ENCODE peak calls at places on chromosome 16, in six cellular contexts. One of them, this sample, is unnamed.

GRCh38 chr16:2777231-2777902 is at the start of gene ELOB:
- DNase-seq in SK-N-SH: peak; percentile 99
- DNase-seq in GM12878: no peak
- DNase-seq in H1: no peak
- DNase-seq in GM12891: peak; percentile 98
- DNase-seq in K562: peak; percentile 95
- DNase-seq in this sample: peak; percentile 97

GRCh38 chr16:30371248-30371816 is 1.0 kb upstream of the TBC1D10B start:
- DNase-seq in SK-N-SH: no peak
- DNase-seq in GM12878: no peak
- DNase-seq in H1: no peak
- DNase-seq in GM12891: no peak
- DNase-seq in K562: no peak
- DNase-seq in this sample: no peak

GRCh38 chr16:30741461-30741914 is 6.7 kb upstream of the PHKG2 start:
- DNase-seq in SK-N-SH: no peak
- DNase-seq in GM12878: no peak
- DNase-seq in H1: no peak
- DNase-seq in GM12891: no peak
- DNase-seq in K562: no peak
- DNase-seq in this sample: no peak

GRCh38 chr16:64159986-64160385 is 961.9 kb downstream of the CDH11 start:
- DNase-seq in SK-N-SH: no peak
- DNase-seq in GM12878: no peak
- DNase-seq in H1: no peak
- DNase-seq in GM12891: no peak
- DNase-seq in K562: no peak
- DNase-seq in this sample: no peak

GRCh38 chr16:57299009-57299718 is 14.7 kb upstream of the PLLP start:
- DNase-seq in SK-N-SH: peak; percentile 69
- DNase-seq in GM12878: no peak
- DNase-seq in H1: no peak
- DNase-seq in GM12891: no peak
- DNase-seq in K562: peak; percentile 44
- DNase-seq in this sample: no peak

GRCh38 chr16:70703041-70703834 is 17.4 kb upstream of the MTSS2 start:
- DNase-seq in SK-N-SH: peak; percentile 88
- DNase-seq in GM12878: no peak
- DNase-seq in H1: no peak
- DNase-seq in GM12891: no peak
- DNase-seq in K562: peak; percentile 50
- DNase-seq in this sample: no peak

GRCh38 chr16:89599451-89599858 is 14.0 kb upstream of the DPEP1 start:
- DNase-seq in SK-N-SH: peak; percentile 65
- DNase-seq in GM12878: no peak
- DNase-seq in H1: peak; percentile 61
- DNase-seq in GM12891: peak; percentile 63
- DNase-seq in K562: peak; percentile 67
- DNase-seq in this sample: no peak

GRCh38 chr16:28610595-28611270 is 889 bp upstream of the SULT1A1 start:
- DNase-seq in SK-N-SH: no peak
- DNase-seq in GM12878: no peak
- DNase-seq in H1: no peak
- DNase-seq in GM12891: no peak
- DNase-seq in K562: no peak
- DNase-seq in this sample: no peak

GRCh38 chr16:82603784-82604411 is 22.9 kb upstream of the CDH13 start:
- DNase-seq in SK-N-SH: no peak
- DNase-seq in GM12878: no peak
- DNase-seq in H1: no peak
- DNase-seq in GM12891: no peak
- DNase-seq in K562: no peak
- DNase-seq in this sample: no peak

GRCh38 chr16:85759631-85760419 is 8.9 kb upstream of the C16orf74 start:
- DNase-seq in SK-N-SH: no peak
- DNase-seq in GM12878: no peak
- DNase-seq in H1: no peak
- DNase-seq in GM12891: no peak
- DNase-seq in K562: peak; percentile 55
- DNase-seq in this sample: no peak

GRCh38 chr16:84308120-84308519 is 13.4 kb downstream of the WFDC1 start:
- DNase-seq in SK-N-SH: peak; percentile 83
- DNase-seq in GM12878: no peak
- DNase-seq in H1: no peak
- DNase-seq in GM12891: peak; percentile 35
- DNase-seq in K562: peak; percentile 52
- DNase-seq in this sample: peak; percentile 33

GRCh38 chr16:89478576-89479221 is 11.7 kb downstream of the ANKRD11 start:
- DNase-seq in SK-N-SH: no peak
- DNase-seq in GM12878: no peak
- DNase-seq in H1: no peak
- DNase-seq in GM12891: no peak
- DNase-seq in K562: no peak
- DNase-seq in this sample: no peak

GRCh38 chr16:67673712-67674580 is 7.3 kb downstream of the C16orf86 start:
- DNase-seq in SK-N-SH: peak; percentile 66
- DNase-seq in GM12878: no peak
- DNase-seq in H1: no peak
- DNase-seq in GM12891: no peak
- DNase-seq in K562: no peak
- DNase-seq in this sample: no peak

GRCh38 chr16:14193316-14193871 is 122.3 kb downstream of the MRTFB start:
- DNase-seq in SK-N-SH: no peak
- DNase-seq in GM12878: peak; percentile 21
- DNase-seq in H1: no peak
- DNase-seq in GM12891: peak; percentile 18
- DNase-seq in K562: no peak
- DNase-seq in this sample: peak; percentile 25

GRCh38 chr16:85718153-85718477 is 29.4 kb upstream of the GINS2 start:
- DNase-seq in SK-N-SH: no peak
- DNase-seq in GM12878: no peak
- DNase-seq in H1: no peak
- DNase-seq in GM12891: no peak
- DNase-seq in K562: no peak
- DNase-seq in this sample: no peak

GRCh38 chr16:57810197-57811024 is 8.1 kb upstream of the KIFC3 start:
- DNase-seq in SK-N-SH: no peak
- DNase-seq in GM12878: peak; percentile 73
- DNase-seq in H1: no peak
- DNase-seq in GM12891: peak; percentile 80
- DNase-seq in K562: peak; percentile 93
- DNase-seq in this sample: peak; percentile 83

GRCh38 chr16:46972429-46972970 is 974 bp downstream of the DNAJA2 start:
- DNase-seq in SK-N-SH: peak; percentile 55
- DNase-seq in GM12878: no peak
- DNase-seq in H1: no peak
- DNase-seq in GM12891: peak; percentile 44
- DNase-seq in K562: peak; percentile 25
- DNase-seq in this sample: no peak

GRCh38 chr16:64012166-64012565 is 1109.7 kb downstream of the CDH11 start:
- DNase-seq in SK-N-SH: no peak
- DNase-seq in GM12878: no peak
- DNase-seq in H1: no peak
- DNase-seq in GM12891: no peak
- DNase-seq in K562: no peak
- DNase-seq in this sample: no peak

GRCh38 chr16:5379948-5380347 is 282.4 kb upstream of the EEF2KMT start:
- DNase-seq in SK-N-SH: no peak
- DNase-seq in GM12878: no peak
- DNase-seq in H1: no peak
- DNase-seq in GM12891: no peak
- DNase-seq in K562: no peak
- DNase-seq in this sample: no peak

GRCh38 chr16:84541999-84542876 is 37.8 kb upstream of the MEAK7 start:
- DNase-seq in SK-N-SH: no peak
- DNase-seq in GM12878: no peak
- DNase-seq in H1: no peak
- DNase-seq in GM12891: no peak
- DNase-seq in K562: no peak
- DNase-seq in this sample: no peak

GRCh38 chr16:9123871-9124270 is 32.4 kb downstream of the HAPSTR1 start:
- DNase-seq in SK-N-SH: no peak
- DNase-seq in GM12878: no peak
- DNase-seq in H1: no peak
- DNase-seq in GM12891: no peak
- DNase-seq in K562: no peak
- DNase-seq in this sample: no peak

GRCh38 chr16:6695666-6696065 is 637.0 kb upstream of the RBFOX1 start:
- DNase-seq in SK-N-SH: no peak
- DNase-seq in GM12878: no peak
- DNase-seq in H1: no peak
- DNase-seq in GM12891: no peak
- DNase-seq in K562: no peak
- DNase-seq in this sample: no peak

GRCh38 chr16:6694636-6695035 is 638.0 kb upstream of the RBFOX1 start:
- DNase-seq in SK-N-SH: no peak
- DNase-seq in GM12878: no peak
- DNase-seq in H1: no peak
- DNase-seq in GM12891: no peak
- DNase-seq in K562: no peak
- DNase-seq in this sample: no peak

GRCh38 chr16:6690741-6691140 is 641.9 kb upstream of the RBFOX1 start:
- DNase-seq in SK-N-SH: no peak
- DNase-seq in GM12878: no peak
- DNase-seq in H1: no peak
- DNase-seq in GM12891: no peak
- DNase-seq in K562: no peak
- DNase-seq in this sample: no peak

GRCh38 chr16:6689643-6690042 is 643.0 kb upstream of the RBFOX1 start:
- DNase-seq in SK-N-SH: no peak
- DNase-seq in GM12878: no peak
- DNase-seq in H1: no peak
- DNase-seq in GM12891: no peak
- DNase-seq in K562: no peak
- DNase-seq in this sample: no peak

DNA sequence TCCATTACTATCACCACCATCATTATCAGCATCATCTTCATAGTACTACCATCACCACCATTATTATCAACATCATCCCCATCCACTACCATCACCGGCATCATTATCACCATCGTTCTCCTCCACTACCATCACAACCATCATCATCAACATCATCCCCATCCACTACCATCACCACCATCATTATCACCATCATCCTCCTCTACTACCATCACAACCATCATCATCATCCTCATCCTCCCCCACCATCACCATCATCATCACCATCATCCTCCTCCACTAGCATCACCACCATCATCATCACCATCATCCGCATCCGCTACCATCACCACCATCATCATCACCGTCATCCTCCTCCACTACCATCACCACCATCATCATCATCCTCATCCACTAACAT is 639.8 kb upstream of the RBFOX1 start:
- DNase-seq in SK-N-SH: no peak
- DNase-seq in GM12878: no peak
- DNase-seq in H1: no peak
- DNase-seq in GM12891: no peak
- DNase-seq in K562: no peak
- DNase-seq in this sample: no peak
- TF ChIP-seq POLR2AphosphoS5 in SK-N-SH: no peak
- TF ChIP-seq POLR2AphosphoS5 in GM12878: no peak
- TF ChIP-seq POLR2AphosphoS5 in H1: no peak
- TF ChIP-seq POLR2AphosphoS5 in GM12891: no peak
- TF ChIP-seq POLR2AphosphoS5 in K562: no peak
- TF ChIP-seq POLR2AphosphoS5 in this sample: no peak

DNA sequence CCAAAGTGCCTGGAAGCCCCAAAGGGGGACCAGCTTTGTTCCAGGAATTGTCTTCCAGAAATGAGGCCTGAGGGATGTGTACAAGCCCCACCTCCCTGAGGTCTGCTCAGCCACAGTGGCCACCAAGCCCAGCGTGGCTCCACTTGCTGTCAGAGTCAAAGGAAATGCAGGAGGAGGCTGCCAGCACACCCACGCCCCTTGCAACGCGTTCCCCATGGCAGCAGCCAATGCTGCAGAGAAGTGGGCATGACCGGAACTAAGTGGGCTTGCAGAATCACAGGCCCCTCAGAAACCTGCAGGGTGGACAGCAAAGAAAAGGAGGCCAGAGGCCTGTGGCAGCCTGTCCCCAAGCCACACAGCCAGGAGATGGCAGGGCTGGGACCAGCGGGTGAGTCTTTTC is 320.8 kb downstream of the FOXL1 start:
- DNase-seq in SK-N-SH: no peak
- DNase-seq in GM12878: no peak
- DNase-seq in H1: no peak
- DNase-seq in GM12891: no peak
- DNase-seq in K562: no peak
- DNase-seq in this sample: no peak
- TF ChIP-seq TAF1 in SK-N-SH: no peak
- TF ChIP-seq TAF1 in GM12878: no peak
- TF ChIP-seq TAF1 in H1: no peak
- TF ChIP-seq TAF1 in GM12891: no peak
- TF ChIP-seq TAF1 in K562: no peak
- TF ChIP-seq TAF1 in this sample: no peak

DNA sequence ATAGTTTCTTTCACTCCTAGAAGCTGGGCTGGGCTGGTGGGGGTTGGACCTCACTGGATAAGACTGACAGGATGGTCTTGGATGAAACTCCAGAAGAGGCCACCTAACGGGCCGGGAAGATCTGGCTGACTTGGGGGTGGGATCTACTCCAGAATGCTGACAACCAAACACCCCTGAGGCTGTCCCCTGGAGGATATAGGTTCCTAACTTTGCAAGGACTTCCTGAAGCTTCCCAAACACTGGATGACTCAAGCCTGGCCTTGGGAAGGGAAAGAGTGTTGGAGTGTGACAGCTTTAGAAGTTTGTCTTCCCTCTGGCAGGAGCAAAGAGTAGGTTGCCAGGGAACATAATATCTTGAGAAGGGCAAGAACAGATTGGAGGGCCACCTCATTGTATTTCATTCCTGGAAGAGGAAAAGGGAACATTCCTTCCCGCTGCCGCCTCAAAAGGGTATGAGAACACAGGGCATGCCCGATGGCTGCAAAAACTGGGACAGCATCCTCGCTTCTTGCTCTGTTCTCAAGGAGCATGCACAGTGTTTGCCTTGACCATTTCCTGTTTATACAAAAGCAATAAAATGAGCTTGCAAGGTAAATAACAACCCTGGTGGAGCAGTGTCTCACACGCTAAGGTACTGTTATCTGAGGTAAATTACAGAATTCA is 6.8 kb upstream of the CYB5B start:
- DNase-seq in SK-N-SH: no peak
- DNase-seq in GM12878: no peak
- DNase-seq in H1: no peak
- DNase-seq in GM12891: no peak
- DNase-seq in K562: no peak
- DNase-seq in this sample: no peak
- TF ChIP-seq POLR2AphosphoS5 in SK-N-SH: no peak
- TF ChIP-seq POLR2AphosphoS5 in GM12878: no peak
- TF ChIP-seq POLR2AphosphoS5 in H1: no peak
- TF ChIP-seq POLR2AphosphoS5 in GM12891: no peak
- TF ChIP-seq POLR2AphosphoS5 in K562: no peak
- TF ChIP-seq POLR2AphosphoS5 in this sample: no peak

DNA sequence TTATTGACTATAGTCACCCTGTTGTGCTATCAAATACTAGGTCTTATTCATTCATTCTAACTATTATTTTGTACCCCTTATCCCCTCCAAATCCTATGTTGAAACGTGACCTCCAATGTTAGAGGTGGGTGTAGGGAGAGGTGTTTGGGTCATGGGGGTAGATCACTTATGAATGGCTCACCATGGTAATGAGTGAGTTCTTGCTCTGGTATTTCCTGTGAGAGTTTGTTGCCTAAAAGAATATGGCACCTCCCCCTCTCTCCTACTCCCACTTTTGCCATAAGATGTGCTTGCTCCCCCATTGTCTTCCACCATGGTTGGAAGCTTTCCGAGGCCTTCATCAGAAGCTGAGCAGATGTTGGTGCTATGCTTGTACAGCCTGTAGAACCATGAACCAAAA is 59.3 kb upstream of the BRD7 start:
- DNase-seq in SK-N-SH: no peak
- DNase-seq in GM12878: no peak
- DNase-seq in H1: no peak
- DNase-seq in GM12891: no peak
- DNase-seq in K562: no peak
- DNase-seq in this sample: no peak
- TF ChIP-seq TAF1 in SK-N-SH: no peak
- TF ChIP-seq TAF1 in GM12878: no peak
- TF ChIP-seq TAF1 in H1: no peak
- TF ChIP-seq TAF1 in GM12891: no peak
- TF ChIP-seq TAF1 in K562: no peak
- TF ChIP-seq TAF1 in this sample: no peak

This sample was measured in GM12892.